ENCODE peak calls at places on chromosomes 13 and 19, in six cellular contexts. O is substantia nigra; W is GM12865; Q is hepatocyte; Y is HFFc6; U is stimulated activated CD4-positive, alpha-beta T cell treated with anti-CD3 and anti-CD28 coated beads, Interleukin-12 subunit alpha, Interleukin-12 subunit beta, amount 100 ng/mL, for 24 hours. V is an unnamed sample.

GRCh38 chr13:75761373-75761772 is 125.2 kb downstream of the LMO7 start:
- DNase-seq in U (no peak), W (peak; percentile 35), Q (no peak), O (no peak), Y (no peak), V (no peak)

GRCh38 chr19:11223208-11223607 is 16.2 kb upstream of the ANGPTL8 start:
- DNase-seq in Q (no peak), O (no peak), Y (no peak), W (no peak), U (no peak), V (no peak)

GRCh38 chr19:14116525-14116917 is 1.0 kb downstream of the PRKACA start:
- DNase-seq in Q (no peak), W (no peak), Y (no peak), U (no peak), O (no peak), V (no peak)

GRCh38 chr19:2362039-2362969 is 2.2 kb downstream of the TMPRSS9 start:
- DNase-seq in O (no peak), Y (no peak), Q (no peak), W (no peak), U (no peak), V (no peak)

GRCh38 chr13:69092615-69093322 is 1014.9 kb upstream of the ATXN8OS start:
- DNase-seq in U (no peak), W (no peak), O (no peak), Y (no peak), Q (no peak), V (no peak)

GRCh38 chr13:112069727-112070300 is 2.9 kb downstream of the SOX1 start:
- DNase-seq in Q (no peak), W (no peak), U (no peak), O (no peak), Y (no peak), V (no peak)

GRCh38 chr13:23599083-23599925 is 29.1 kb downstream of the TNFRSF19 start:
- DNase-seq in O (no peak), W (no peak), Q (peak; percentile 66), Y (no peak), U (no peak), V (peak; percentile 90)

GRCh38 chr19:55231391-55232283 is 3.1 kb upstream of the TMEM86B start:
- DNase-seq in U (no peak), W (no peak), Q (no peak), O (no peak), Y (no peak), V (no peak)

GRCh38 chr19:3788991-3789778 is 3.0 kb upstream of the MATK start:
- DNase-seq in Q (no peak), U (no peak), W (no peak), O (no peak), Y (no peak), V (no peak)

GRCh38 chr13:40456397-40456958 is 210.0 kb downstream of the FOXO1 start:
- DNase-seq in O (no peak), Y (no peak), W (no peak), U (no peak), Q (no peak), V (no peak)

GRCh38 chr13:44160549-44161278 is 212.9 kb upstream of the SERP2 start:
- DNase-seq in O (no peak), W (no peak), U (no peak), Q (peak; percentile 66), Y (no peak), V (no peak)

GRCh38 chr13:74103196-74103595 is 31.0 kb downstream of the KLF12 start:
- DNase-seq in O (no peak), Q (no peak), Y (no peak), W (no peak), U (no peak), V (no peak)

GRCh38 chr13:97429681-97430081 is 4.3 kb upstream of the RAP2A start:
- DNase-seq in U (no peak), O (peak; percentile 43), Q (no peak), Y (peak; percentile 15), W (no peak), V (no peak)

GRCh38 chr19:4635763-4636135 is 3.6 kb upstream of the TNFAIP8L1 start:
- DNase-seq in O (no peak), W (no peak), Y (no peak), Q (no peak), U (no peak), V (no peak)

GRCh38 chr13:48954086-48954485 is 21.6 kb upstream of the FNDC3A start:
- DNase-seq in W (no peak), O (no peak), Y (peak; percentile 16), Q (no peak), U (no peak), V (no peak)

GRCh38 chr13:112735791-112736190 is 46.0 kb downstream of the ATP11A start:
- DNase-seq in W (no peak), O (no peak), Q (no peak), Y (no peak), U (no peak), V (no peak)

GRCh38 chr13:114130708-114131580 is 1.5 kb downstream of the RASA3 start:
- DNase-seq in Q (peak; percentile 57), Y (peak; percentile 96), W (peak; percentile 80), U (peak; percentile 46), O (peak; percentile 43), V (no peak)

GRCh38 chr13:114090476-114090875 is 41.9 kb downstream of the RASA3 start:
- DNase-seq in U (no peak), O (no peak), W (no peak), Y (no peak), Q (no peak), V (no peak)

GRCh38 chr13:23796546-23796945 is 92.7 kb downstream of the MIPEP start:
- DNase-seq in Q (no peak), Y (no peak), U (no peak), W (no peak), O (no peak), V (no peak)

GRCh38 chr13:108795841-108796240 is 166.4 kb downstream of the MYO16 start:
- DNase-seq in O (no peak), Y (no peak), U (no peak), W (no peak), Q (no peak), V (no peak)

GRCh38 chr13:30353601-30354000 is 46.2 kb upstream of the KATNAL1 start:
- DNase-seq in W (no peak), Y (no peak), O (no peak), Q (no peak), U (no peak), V (no peak)

GRCh38 chr13:26658491-26658890 is 101.0 kb downstream of the WASF3 start:
- DNase-seq in Q (no peak), W (no peak), U (no peak), O (no peak), Y (no peak), V (no peak)

GRCh38 chr13:51477149-51477548 is 24.3 kb upstream of the INTS6 start:
- DNase-seq in W (no peak), U (no peak), O (no peak), Y (no peak), Q (no peak), V (no peak)

V was measured in Caco-2.